ENCODE peak calls at places on chromosomes 16 and 17, in seven cellular contexts. X is esophagus squamous epithelium, D is heart right ventricle, B is thoracic aorta, V is neural progenitor cell, E is breast epithelium, T is upper lobe of right lung. L is an unnamed sample. For H3K36me3, H3K9me3 and H3K4me1, the result is how much of the 10 kb centered on the place peaks cover.

GRCh38 chr16:30896890-30897730 is 696 bp downstream of the CTF1 start:
- DNase-seq in X (peak), D (peak), B (peak), V (peak), E (peak), T (peak), L (peak)

GRCh38 chr16:85490971-85491771 is 122.0 kb upstream of the GSE1 start:
- DNase-seq in X (no peak), D (no peak), B (no peak), V (peak), E (no peak), T (no peak), L (no peak)

GRCh38 chr16:854808-855410 is 54.4 kb upstream of the GNG13 start:
- DNase-seq in X (no peak), D (no peak), B (no peak), V (no peak), E (no peak), T (no peak), L (no peak)

GRCh38 chr17:33049781-33050414 is 58.3 kb downstream of the SPACA3 start:
- DNase-seq in X (no peak), D (no peak), B (no peak), V (peak), E (no peak), T (no peak), L (no peak)

GRCh38 chr16:24273511-24273910 is 17.4 kb downstream of the CACNG3 start:
- DNase-seq in X (no peak), D (no peak), B (no peak), V (no peak), E (no peak), T (no peak), L (no peak)

GRCh38 chr16:52078716-52079655 is 468.0 kb downstream of the TOX3 start:
- DNase-seq in X (no peak), D (no peak), B (no peak), V (no peak), E (no peak), T (no peak), L (no peak)

GRCh38 chr17:14793237-14793636 is 471.9 kb downstream of the PMP22 start:
- DNase-seq in X (no peak), D (no peak), B (no peak), V (no peak), E (no peak), T (no peak), L (no peak)

GRCh38 chr16:3149193-3149530 is 14.3 kb downstream of the ZNF213 start:
- DNase-seq in X (no peak), D (no peak), B (no peak), V (no peak), E (no peak), T (no peak), L (peak)

GRCh38 chr16:3087836-3088235 is 11.3 kb downstream of the ZSCAN10 start:
- DNase-seq in X (no peak), D (peak), B (no peak), V (no peak), E (no peak), T (no peak), L (no peak)

GRCh38 chr17:10149573-10150399 is 48.6 kb downstream of the GAS7 start:
- DNase-seq in X (no peak), D (no peak), B (no peak), V (no peak), E (no peak), T (no peak), L (no peak)

GRCh38 chr16:58459344-58460218 is 40.4 kb upstream of the NDRG4 start:
- DNase-seq in X (no peak), D (no peak), B (no peak), V (no peak), E (no peak), T (no peak), L (no peak)

GRCh38 chr17:1159781-1160180 is 20.0 kb downstream of the ABR start:
- DNase-seq in X (no peak), D (no peak), B (no peak), V (no peak), E (no peak), T (no peak), L (no peak)

GRCh38 chr17:18258356-18259038 is at the start of gene FLII:
- DNase-seq in X (no peak), D (peak), B (no peak), V (peak), E (no peak), T (no peak), L (peak)

GRCh38 chr16:89173629-89173921 is 2.0 kb downstream of the CDH15 start:
- DNase-seq in X (no peak), D (no peak), B (no peak), V (no peak), E (no peak), T (no peak), L (no peak)

GRCh38 chr17:61411944-61412859 is 12.6 kb downstream of the TBX2 start:
- DNase-seq in X (no peak), D (peak), B (no peak), V (peak), E (peak), T (peak), L (peak)

GRCh38 chr17:66348605-66349165 is 46.3 kb downstream of the PRKCA start:
- DNase-seq in X (no peak), D (no peak), B (no peak), V (no peak), E (no peak), T (no peak), L (no peak)

GRCh38 chr16:72018470-72018869 is 9.9 kb downstream of the DHODH start:
- DNase-seq in X (no peak), D (no peak), B (no peak), V (no peak), E (no peak), T (no peak), L (no peak)

GRCh38 chr16:78563905-78564304 is 464.5 kb downstream of the WWOX start:
- DNase-seq in X (no peak), D (peak), B (no peak), V (no peak), E (no peak), T (no peak), L (no peak)

DNA sequence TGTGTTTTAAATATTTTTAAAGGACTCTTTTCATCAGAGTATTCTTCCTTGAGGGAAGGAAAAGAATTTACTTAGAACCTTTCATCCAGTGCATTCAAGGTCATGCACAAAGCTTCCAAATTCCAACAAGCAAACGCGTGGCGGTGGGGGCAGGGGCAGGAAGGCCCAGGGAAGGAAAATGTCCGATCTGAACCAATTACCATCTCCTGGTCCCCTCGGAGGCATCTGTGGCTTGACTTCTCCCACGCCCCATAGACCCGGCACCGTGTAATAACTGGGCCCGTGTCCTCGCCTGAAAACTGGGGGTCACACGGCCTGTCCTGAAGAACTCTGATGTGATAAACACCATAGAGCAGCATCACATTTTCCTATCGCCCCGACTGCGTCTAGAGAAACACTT is 18.3 kb downstream of the MEAK7 start:
- DNase-seq in X (no peak), D (no peak), B (no peak), V (no peak), E (peak), T (peak), L (peak)
- H3K36me3 ChIP-seq in X (half or more), D (half or more), B (under half), V (under half), E (under half), T (under half), L (under half)

GRCh38 chr16:75624921-75625334 is 1.8 kb upstream of the ADAT1 start:
- DNase-seq in X (no peak), D (no peak), B (no peak), V (no peak), E (no peak), T (no peak), L (no peak)

GRCh38 chr16:75622762-75623605 is at the start of gene ADAT1:
- DNase-seq in X (peak), D (peak), B (peak), V (peak), E (peak), T (peak), L (peak)

GRCh38 chr16:75620326-75621169 is 2.5 kb downstream of the ADAT1 start:
- DNase-seq in X (no peak), D (no peak), B (no peak), V (no peak), E (no peak), T (no peak), L (no peak)

GRCh38 chr16:75618782-75619181 is 4.3 kb downstream of the ADAT1 start:
- DNase-seq in X (no peak), D (no peak), B (no peak), V (no peak), E (no peak), T (no peak), L (no peak)

DNA sequence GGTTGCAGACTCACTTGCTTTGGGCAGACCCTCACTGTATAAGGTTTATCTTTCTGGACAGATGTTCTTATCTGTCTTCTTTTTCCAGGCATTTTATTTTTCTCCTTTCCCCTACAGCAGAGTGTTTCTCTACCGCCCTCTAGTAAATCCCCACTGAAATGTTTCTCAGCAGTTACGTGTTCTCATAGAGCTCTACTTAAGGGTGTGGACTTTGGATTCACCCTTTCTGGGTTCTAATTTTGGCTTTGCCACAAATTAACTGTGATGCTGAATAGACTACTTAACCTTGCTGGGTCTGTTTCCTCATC is 2.0 kb downstream of the ADAT1 start:
- DNase-seq in X (no peak), D (no peak), B (no peak), V (peak), E (no peak), T (no peak), L (no peak)
- H3K9me3 ChIP-seq in X (under half), D (under half), B (under half), V (under half), E (under half), T (under half), L (under half)

GRCh38 chr17:45906927-45907622 is 12.7 kb downstream of the MAPT start:
- DNase-seq in X (no peak), D (no peak), B (no peak), V (no peak), E (no peak), T (no peak), L (no peak)
- H3K4me1 ChIP-seq in X (under half), D (under half), B (under half), V (under half), E (under half), T (under half), L (under half)

DNA sequence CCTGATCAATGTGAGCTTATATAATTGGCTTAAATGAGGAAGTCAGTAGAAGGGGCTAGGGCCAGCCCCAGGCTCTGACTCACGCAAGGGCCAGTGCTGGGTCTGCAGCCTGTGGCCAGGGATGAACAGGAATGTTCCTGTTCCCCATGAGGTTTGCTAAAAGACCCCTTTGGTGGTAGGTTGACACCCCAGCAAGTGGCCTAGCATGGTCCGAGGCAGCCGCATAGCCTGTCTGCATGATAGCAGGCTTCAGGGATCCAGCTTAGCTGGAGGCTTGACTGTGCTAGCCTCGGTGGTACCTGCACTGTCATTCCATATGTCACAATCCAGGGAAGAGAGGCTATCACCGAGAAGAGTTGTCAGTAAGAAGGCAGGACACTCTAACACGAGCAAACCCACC is 23.5 kb downstream of the TRIM25 start:
- DNase-seq in X (no peak), D (no peak), B (no peak), V (no peak), E (no peak), T (no peak), L (no peak)
- H3K36me3 ChIP-seq in X (half or more), D (half or more), B (half or more), V (under half), E (under half), T (half or more), L (under half)